ENCODE peak calls at places on chromosome 2, in nine cellular contexts. E is mucosa of gallbladder; U is CD4-positive, CD25-positive, alpha-beta regulatory T cell; D is stimulated activated CD8-positive, alpha-beta memory T cell treated with anti-CD3 and anti-CD28 coated beads, Interleukin-12 subunit alpha, Interleukin-12 subunit beta, amount 100 ng/mL, for 1 hour; X is ELF-1; C is NCI-H1105 treated with DMSO at 0.1 percent for 48 hours; A is sciatic nerve; V is nucleus accumbens; P is left lung. I is an unnamed sample.

GRCh38 chr2:129744649-129745048 is 234.8 kb upstream of the RAB6C start:
- DNase-seq in E (peak), U (no peak), D (no peak), X (peak), C (no peak), A (no peak), V (no peak), P (no peak), I (peak)

GRCh38 chr2:185433824-185434223 is 304.8 kb upstream of the FSIP2 start:
- DNase-seq in E (no peak), U (no peak), D (no peak), X (no peak), C (no peak), A (no peak), V (no peak), P (no peak), I (no peak)

GRCh38 chr2:142868281-142868762 is 9.1 kb upstream of the KYNU start:
- DNase-seq in E (peak), U (no peak), D (no peak), X (no peak), C (no peak), A (peak), V (no peak), P (peak), I (peak)

GRCh38 chr2:223044092-223044836 is 7.7 kb upstream of the KCNE4 start:
- DNase-seq in E (no peak), U (no peak), D (no peak), X (peak), C (no peak), A (no peak), V (no peak), P (no peak), I (no peak)

GRCh38 chr2:128549094-128549493 is 230.4 kb upstream of the HS6ST1 start:
- DNase-seq in E (no peak), U (no peak), D (no peak), X (no peak), C (no peak), A (peak), V (no peak), P (no peak), I (peak)

GRCh38 chr2:44926957-44927356 is 14.5 kb upstream of the SIX3 start:
- DNase-seq in E (no peak), U (no peak), D (no peak), X (no peak), C (no peak), A (no peak), V (no peak), P (no peak), I (no peak)

GRCh38 chr2:231227309-231228162 is 29.1 kb downstream of the ARMC9 start:
- DNase-seq in E (peak), U (peak), D (peak), X (peak), C (peak), A (no peak), V (peak), P (peak), I (no peak)

GRCh38 chr2:201203916-201204654 is 21.1 kb downstream of the CASP10 start:
- DNase-seq in E (peak), U (no peak), D (no peak), X (peak), C (no peak), A (no peak), V (no peak), P (no peak), I (no peak)

GRCh38 chr2:218879881-218880748 is 537 bp upstream of the WNT10A start:
- DNase-seq in E (peak), U (peak), D (peak), X (peak), C (peak), A (no peak), V (no peak), P (no peak), I (no peak)

GRCh38 chr2:217959723-217960122 is 43.1 kb downstream of the TNS1 start:
- DNase-seq in E (no peak), U (no peak), D (no peak), X (peak), C (no peak), A (peak), V (no peak), P (no peak), I (peak)

GRCh38 chr2:108583903-108584520 is 49.7 kb downstream of the LIMS1 start:
- DNase-seq in E (peak), U (peak), D (peak), X (peak), C (peak), A (peak), V (no peak), P (peak), I (peak)

GRCh38 chr2:115083216-115083615 is 640.8 kb downstream of the DPP10 start:
- DNase-seq in E (no peak), U (no peak), D (no peak), X (no peak), C (no peak), A (no peak), V (no peak), P (no peak), I (no peak)

I was measured in suprapubic skin.